ENCODE peak calls at places on chromosomes 11 and 22, in nine cellular contexts. P is activated T-cell treated with anti-CD3 and anti-CD28 coated beads, Interleukin-2, amount 50 U/mL, for 48 hours; R is Daoy; L is HCT116; I is HTR-8/SVneo; K is NCI-H748 treated with DMSO at 0.1 percent for 48 hours; E is amniotic stem cell; U is Calu3; D is stimulated activated naive CD8-positive, alpha-beta T cell treated with anti-CD3 and anti-CD28 coated beads, Interleukin-15, amount 100 ng/mL, for 72 hours. S is an unnamed sample.

GRCh38 chr11:42043312-42043711 is 583.9 kb upstream of the LRRC4C start:
- DNase-seq in K (no peak), E (no peak), I (no peak), U (no peak), L (no peak), P (no peak), R (no peak), D (no peak), S (no peak)

GRCh38 chr22:29693671-29694070 is 26.1 kb upstream of the CABP7 start:
- DNase-seq in D (no peak), I (no peak), K (no peak), E (no peak), P (no peak), U (no peak), R (no peak), L (no peak), S (no peak)

GRCh38 chr11:77039491-77040400 is 5.5 kb downstream of the B3GNT6 start:
- DNase-seq in K (no peak), I (no peak), E (no peak), U (peak), R (no peak), D (peak), L (no peak), P (peak), S (peak)

GRCh38 chr11:49208006-49208721 is at the start of gene FOLH1:
- DNase-seq in P (no peak), D (no peak), U (peak), E (no peak), L (no peak), R (no peak), I (no peak), K (no peak), S (no peak)

GRCh38 chr11:1750481-1750839 is at the start of gene IFITM10:
- DNase-seq in K (no peak), P (no peak), L (no peak), R (peak), U (no peak), D (no peak), I (no peak), E (no peak), S (no peak)

GRCh38 chr11:68669301-68670090 is 14.8 kb upstream of the GAL start:
- DNase-seq in D (no peak), L (no peak), U (no peak), E (no peak), K (no peak), I (no peak), P (no peak), R (no peak), S (no peak)

GRCh38 chr11:120391297-120391696 is 55.1 kb downstream of the ARHGEF12 start:
- DNase-seq in U (peak), K (no peak), I (no peak), L (no peak), E (no peak), D (no peak), R (no peak), P (no peak), S (no peak)

GRCh38 chr22:44325718-44326548 is 13.2 kb upstream of the SHISAL1 start:
- DNase-seq in E (peak), P (no peak), I (no peak), R (peak), L (no peak), K (peak), D (no peak), U (no peak), S (peak)

GRCh38 chr11:287821-288327 is 1.1 kb upstream of the PGGHG start:
- DNase-seq in E (no peak), U (no peak), D (no peak), R (peak), I (no peak), K (no peak), L (no peak), P (peak), S (no peak)

GRCh38 chr22:50276143-50276542 is 6.0 kb upstream of the MAPK11 start:
- DNase-seq in U (peak), I (no peak), D (peak), R (peak), K (no peak), P (peak), E (no peak), L (no peak), S (no peak)

GRCh38 chr22:40009231-40009769 is 14.5 kb downstream of the FAM83F start:
- DNase-seq in P (no peak), K (peak), L (no peak), R (peak), I (no peak), U (no peak), D (no peak), E (no peak), S (no peak)

GRCh38 chr11:28878025-28878424 is 769.8 kb downstream of the METTL15 start:
- DNase-seq in P (no peak), L (no peak), K (no peak), R (no peak), U (no peak), D (no peak), E (no peak), I (no peak), S (no peak)

GRCh38 chr11:119285431-119285830 is 31.5 kb downstream of the MCAM start:
- DNase-seq in U (no peak), I (no peak), K (no peak), L (no peak), D (no peak), E (no peak), R (no peak), P (no peak), S (no peak)

GRCh38 chr11:92240946-92241345 is 16.3 kb downstream of the FAT3 start:
- DNase-seq in D (no peak), E (no peak), R (no peak), L (no peak), P (no peak), I (no peak), K (no peak), U (no peak), S (no peak)

GRCh38 chr11:76609736-76610370 is 60.7 kb downstream of the LRRC32 start:
- DNase-seq in P (no peak), U (no peak), R (no peak), D (no peak), I (no peak), K (no peak), E (no peak), L (no peak), S (no peak)

GRCh38 chr22:38699143-38699542 is 1.6 kb downstream of the JOSD1 start:
- DNase-seq in U (no peak), E (no peak), D (no peak), R (no peak), P (no peak), L (no peak), I (no peak), K (no peak), S (no peak)

GRCh38 chr11:20131744-20132666 is 28.3 kb downstream of the DBX1 start:
- DNase-seq in P (peak), K (no peak), I (peak), R (peak), U (peak), E (no peak), L (no peak), D (peak), S (peak)

GRCh38 chr22:43152355-43153071 is 1.2 kb downstream of the TSPO start:
- DNase-seq in P (peak), R (peak), D (peak), L (no peak), U (peak), E (peak), K (no peak), I (no peak), S (peak)

GRCh38 chr11:48017105-48017874 is 36.9 kb downstream of the PTPRJ start:
- DNase-seq in I (no peak), E (no peak), R (no peak), P (no peak), D (peak), L (no peak), U (no peak), K (no peak), S (no peak)

GRCh38 chr11:78749243-78749730 is 174.6 kb upstream of the NARS2 start:
- DNase-seq in L (no peak), R (no peak), E (no peak), K (peak), D (no peak), P (no peak), I (no peak), U (no peak), S (no peak)

GRCh38 chr11:102172127-102172848 is 62.0 kb downstream of the YAP1 start:
- DNase-seq in U (peak), R (peak), P (no peak), E (peak), I (no peak), L (no peak), D (no peak), K (no peak), S (no peak)

GRCh38 chr22:38172489-38173155 is 9.0 kb downstream of the PLA2G6 start:
- DNase-seq in P (peak), I (no peak), U (peak), R (peak), E (no peak), L (no peak), K (no peak), D (peak), S (no peak)

GRCh38 chr22:19354201-19354600 is 62.7 kb upstream of the CLTCL1 start:
- DNase-seq in R (no peak), P (no peak), K (no peak), U (no peak), I (no peak), L (no peak), E (no peak), D (no peak), S (no peak)

GRCh38 chr22:43925433-43926348 is 2.1 kb downstream of the PNPLA3 start:
- DNase-seq in R (peak), U (no peak), D (no peak), K (no peak), P (no peak), I (no peak), E (no peak), L (no peak), S (no peak)

GRCh38 chr11:126748097-126748756 is 252.3 kb downstream of the KIRREL3 start:
- DNase-seq in R (peak), K (peak), P (no peak), L (no peak), U (no peak), E (no peak), D (no peak), I (no peak), S (no peak)

GRCh38 chr22:24379536-24379935 is 47.9 kb upstream of the ADORA2A start:
- DNase-seq in L (no peak), U (no peak), D (no peak), K (no peak), E (no peak), R (no peak), P (no peak), I (no peak), S (no peak)

GRCh38 chr11:113193077-113193476 is 121.3 kb upstream of the TTC12 start:
- DNase-seq in D (no peak), E (no peak), R (no peak), P (no peak), L (no peak), I (no peak), K (no peak), U (no peak), S (no peak)

GRCh38 chr22:49976439-49977175 is 16.0 kb downstream of the PIM3 start:
- DNase-seq in I (no peak), K (no peak), D (peak), R (peak), L (no peak), P (peak), U (no peak), E (no peak), S (no peak)

GRCh38 chr22:47437110-47437509 is 674.7 kb downstream of the TBC1D22A start:
- DNase-seq in L (no peak), P (no peak), D (no peak), K (no peak), R (no peak), E (no peak), U (no peak), I (no peak), S (no peak)